ENCODE peak calls at places on chromosomes 11 and 22, in six cellular contexts. One of them, this sample, is unnamed.

GRCh38 chr22:37624876-37625275 is 14.6 kb upstream of the SH3BP1 start:
- DNase-seq in stimulated activated CD8-positive, alpha-beta memory T cell treated with anti-CD3 and anti-CD28 coated beads, Interleukin-4, amount 100 ng/mL, for 48 hours: no peak
- DNase-seq in activated CD4-positive, alpha-beta T cell treated with anti-CD3 and anti-CD28 coated beads for 48 hours: no peak
- DNase-seq in fibroblast of lung: no peak
- DNase-seq in ACHN: no peak
- DNase-seq in ureter: no peak
- DNase-seq in this sample: no peak

GRCh38 chr11:848380-848931 is 5.8 kb downstream of the TSPAN4 start:
- DNase-seq in stimulated activated CD8-positive, alpha-beta memory T cell treated with anti-CD3 and anti-CD28 coated beads, Interleukin-4, amount 100 ng/mL, for 48 hours: peak
- DNase-seq in activated CD4-positive, alpha-beta T cell treated with anti-CD3 and anti-CD28 coated beads for 48 hours: peak
- DNase-seq in fibroblast of lung: no peak
- DNase-seq in ACHN: no peak
- DNase-seq in ureter: no peak
- DNase-seq in this sample: peak

GRCh38 chr11:132424433-132424832 is 1054.0 kb downstream of the NTM start:
- DNase-seq in stimulated activated CD8-positive, alpha-beta memory T cell treated with anti-CD3 and anti-CD28 coated beads, Interleukin-4, amount 100 ng/mL, for 48 hours: no peak
- DNase-seq in activated CD4-positive, alpha-beta T cell treated with anti-CD3 and anti-CD28 coated beads for 48 hours: no peak
- DNase-seq in fibroblast of lung: no peak
- DNase-seq in ACHN: no peak
- DNase-seq in ureter: no peak
- DNase-seq in this sample: no peak

GRCh38 chr11:109037856-109038780 is 373.2 kb downstream of the DDX10 start:
- DNase-seq in stimulated activated CD8-positive, alpha-beta memory T cell treated with anti-CD3 and anti-CD28 coated beads, Interleukin-4, amount 100 ng/mL, for 48 hours: no peak
- DNase-seq in activated CD4-positive, alpha-beta T cell treated with anti-CD3 and anti-CD28 coated beads for 48 hours: no peak
- DNase-seq in fibroblast of lung: peak
- DNase-seq in ACHN: no peak
- DNase-seq in ureter: no peak
- DNase-seq in this sample: peak

GRCh38 chr22:33350961-33351360 is 292.8 kb upstream of the SYN3 start:
- DNase-seq in stimulated activated CD8-positive, alpha-beta memory T cell treated with anti-CD3 and anti-CD28 coated beads, Interleukin-4, amount 100 ng/mL, for 48 hours: no peak
- DNase-seq in activated CD4-positive, alpha-beta T cell treated with anti-CD3 and anti-CD28 coated beads for 48 hours: no peak
- DNase-seq in fibroblast of lung: no peak
- DNase-seq in ACHN: no peak
- DNase-seq in ureter: no peak
- DNase-seq in this sample: no peak

GRCh38 chr11:64878223-64878493 is 263 bp downstream of the EHD1 start:
- DNase-seq in stimulated activated CD8-positive, alpha-beta memory T cell treated with anti-CD3 and anti-CD28 coated beads, Interleukin-4, amount 100 ng/mL, for 48 hours: no peak
- DNase-seq in activated CD4-positive, alpha-beta T cell treated with anti-CD3 and anti-CD28 coated beads for 48 hours: no peak
- DNase-seq in fibroblast of lung: no peak
- DNase-seq in ACHN: no peak
- DNase-seq in ureter: peak
- DNase-seq in this sample: no peak

GRCh38 chr11:48141475-48142100 is 75.0 kb upstream of the OR4B1 start:
- DNase-seq in stimulated activated CD8-positive, alpha-beta memory T cell treated with anti-CD3 and anti-CD28 coated beads, Interleukin-4, amount 100 ng/mL, for 48 hours: no peak
- DNase-seq in activated CD4-positive, alpha-beta T cell treated with anti-CD3 and anti-CD28 coated beads for 48 hours: no peak
- DNase-seq in fibroblast of lung: peak
- DNase-seq in ACHN: no peak
- DNase-seq in ureter: no peak
- DNase-seq in this sample: peak

GRCh38 chr22:38788417-38788816 is 5.5 kb downstream of the DNAL4 start:
- DNase-seq in stimulated activated CD8-positive, alpha-beta memory T cell treated with anti-CD3 and anti-CD28 coated beads, Interleukin-4, amount 100 ng/mL, for 48 hours: no peak
- DNase-seq in activated CD4-positive, alpha-beta T cell treated with anti-CD3 and anti-CD28 coated beads for 48 hours: no peak
- DNase-seq in fibroblast of lung: peak
- DNase-seq in ACHN: peak
- DNase-seq in ureter: no peak
- DNase-seq in this sample: peak

GRCh38 chr22:19654338-19654922 is 59.9 kb upstream of the SEPTIN5 start:
- DNase-seq in stimulated activated CD8-positive, alpha-beta memory T cell treated with anti-CD3 and anti-CD28 coated beads, Interleukin-4, amount 100 ng/mL, for 48 hours: no peak
- DNase-seq in activated CD4-positive, alpha-beta T cell treated with anti-CD3 and anti-CD28 coated beads for 48 hours: no peak
- DNase-seq in fibroblast of lung: no peak
- DNase-seq in ACHN: no peak
- DNase-seq in ureter: no peak
- DNase-seq in this sample: no peak

GRCh38 chr22:19457828-19458428 is 10.4 kb upstream of the C22orf39 start:
- DNase-seq in stimulated activated CD8-positive, alpha-beta memory T cell treated with anti-CD3 and anti-CD28 coated beads, Interleukin-4, amount 100 ng/mL, for 48 hours: no peak
- DNase-seq in activated CD4-positive, alpha-beta T cell treated with anti-CD3 and anti-CD28 coated beads for 48 hours: no peak
- DNase-seq in fibroblast of lung: no peak
- DNase-seq in ACHN: no peak
- DNase-seq in ureter: no peak
- DNase-seq in this sample: no peak

GRCh38 chr11:111440416-111441205 is 61.5 kb upstream of the POU2AF1 start:
- DNase-seq in stimulated activated CD8-positive, alpha-beta memory T cell treated with anti-CD3 and anti-CD28 coated beads, Interleukin-4, amount 100 ng/mL, for 48 hours: no peak
- DNase-seq in activated CD4-positive, alpha-beta T cell treated with anti-CD3 and anti-CD28 coated beads for 48 hours: no peak
- DNase-seq in fibroblast of lung: no peak
- DNase-seq in ACHN: no peak
- DNase-seq in ureter: peak
- DNase-seq in this sample: no peak

GRCh38 chr11:100776212-100776896 is 89.3 kb downstream of the ARHGAP42 start:
- DNase-seq in stimulated activated CD8-positive, alpha-beta memory T cell treated with anti-CD3 and anti-CD28 coated beads, Interleukin-4, amount 100 ng/mL, for 48 hours: no peak
- DNase-seq in activated CD4-positive, alpha-beta T cell treated with anti-CD3 and anti-CD28 coated beads for 48 hours: no peak
- DNase-seq in fibroblast of lung: peak
- DNase-seq in ACHN: peak
- DNase-seq in ureter: no peak
- DNase-seq in this sample: peak

GRCh38 chr11:6572215-6572614 is 31.2 kb downstream of the RRP8 start:
- DNase-seq in stimulated activated CD8-positive, alpha-beta memory T cell treated with anti-CD3 and anti-CD28 coated beads, Interleukin-4, amount 100 ng/mL, for 48 hours: no peak
- DNase-seq in activated CD4-positive, alpha-beta T cell treated with anti-CD3 and anti-CD28 coated beads for 48 hours: no peak
- DNase-seq in fibroblast of lung: peak
- DNase-seq in ACHN: no peak
- DNase-seq in ureter: no peak
- DNase-seq in this sample: peak

GRCh38 chr11:25547293-25547692 is 784.6 kb upstream of the ANO3 start:
- DNase-seq in stimulated activated CD8-positive, alpha-beta memory T cell treated with anti-CD3 and anti-CD28 coated beads, Interleukin-4, amount 100 ng/mL, for 48 hours: no peak
- DNase-seq in activated CD4-positive, alpha-beta T cell treated with anti-CD3 and anti-CD28 coated beads for 48 hours: no peak
- DNase-seq in fibroblast of lung: no peak
- DNase-seq in ACHN: no peak
- DNase-seq in ureter: no peak
- DNase-seq in this sample: no peak

GRCh38 chr22:44201556-44202129 is 20.9 kb downstream of the PARVG start:
- DNase-seq in stimulated activated CD8-positive, alpha-beta memory T cell treated with anti-CD3 and anti-CD28 coated beads, Interleukin-4, amount 100 ng/mL, for 48 hours: no peak
- DNase-seq in activated CD4-positive, alpha-beta T cell treated with anti-CD3 and anti-CD28 coated beads for 48 hours: no peak
- DNase-seq in fibroblast of lung: no peak
- DNase-seq in ACHN: no peak
- DNase-seq in ureter: no peak
- DNase-seq in this sample: no peak

GRCh38 chr22:38638216-38638615 is 18.0 kb downstream of the FAM227A start:
- DNase-seq in stimulated activated CD8-positive, alpha-beta memory T cell treated with anti-CD3 and anti-CD28 coated beads, Interleukin-4, amount 100 ng/mL, for 48 hours: no peak
- DNase-seq in activated CD4-positive, alpha-beta T cell treated with anti-CD3 and anti-CD28 coated beads for 48 hours: no peak
- DNase-seq in fibroblast of lung: peak
- DNase-seq in ACHN: no peak
- DNase-seq in ureter: no peak
- DNase-seq in this sample: no peak

GRCh38 chr11:12248330-12248729 is 129.0 kb upstream of the PARVA start:
- DNase-seq in stimulated activated CD8-positive, alpha-beta memory T cell treated with anti-CD3 and anti-CD28 coated beads, Interleukin-4, amount 100 ng/mL, for 48 hours: no peak
- DNase-seq in activated CD4-positive, alpha-beta T cell treated with anti-CD3 and anti-CD28 coated beads for 48 hours: no peak
- DNase-seq in fibroblast of lung: peak
- DNase-seq in ACHN: no peak
- DNase-seq in ureter: peak
- DNase-seq in this sample: no peak

GRCh38 chr11:36009469-36009868 is 65.6 kb downstream of the LDLRAD3 start:
- DNase-seq in stimulated activated CD8-positive, alpha-beta memory T cell treated with anti-CD3 and anti-CD28 coated beads, Interleukin-4, amount 100 ng/mL, for 48 hours: no peak
- DNase-seq in activated CD4-positive, alpha-beta T cell treated with anti-CD3 and anti-CD28 coated beads for 48 hours: no peak
- DNase-seq in fibroblast of lung: peak
- DNase-seq in ACHN: peak
- DNase-seq in ureter: no peak
- DNase-seq in this sample: no peak

GRCh38 chr22:22207845-22208564 is 36.6 kb upstream of the VPREB1 start:
- DNase-seq in stimulated activated CD8-positive, alpha-beta memory T cell treated with anti-CD3 and anti-CD28 coated beads, Interleukin-4, amount 100 ng/mL, for 48 hours: peak
- DNase-seq in activated CD4-positive, alpha-beta T cell treated with anti-CD3 and anti-CD28 coated beads for 48 hours: peak
- DNase-seq in fibroblast of lung: peak
- DNase-seq in ACHN: peak
- DNase-seq in ureter: peak
- DNase-seq in this sample: peak

GRCh38 chr11:28457481-28458145 is 349.4 kb downstream of the METTL15 start:
- DNase-seq in stimulated activated CD8-positive, alpha-beta memory T cell treated with anti-CD3 and anti-CD28 coated beads, Interleukin-4, amount 100 ng/mL, for 48 hours: no peak
- DNase-seq in activated CD4-positive, alpha-beta T cell treated with anti-CD3 and anti-CD28 coated beads for 48 hours: no peak
- DNase-seq in fibroblast of lung: no peak
- DNase-seq in ACHN: no peak
- DNase-seq in ureter: no peak
- DNase-seq in this sample: no peak

GRCh38 chr11:83206221-83206620 is 12.7 kb downstream of the ANKRD42 start:
- DNase-seq in stimulated activated CD8-positive, alpha-beta memory T cell treated with anti-CD3 and anti-CD28 coated beads, Interleukin-4, amount 100 ng/mL, for 48 hours: no peak
- DNase-seq in activated CD4-positive, alpha-beta T cell treated with anti-CD3 and anti-CD28 coated beads for 48 hours: no peak
- DNase-seq in fibroblast of lung: no peak
- DNase-seq in ACHN: no peak
- DNase-seq in ureter: no peak
- DNase-seq in this sample: no peak

GRCh38 chr11:134821422-134821821 is 409.4 kb upstream of the B3GAT1 start:
- DNase-seq in stimulated activated CD8-positive, alpha-beta memory T cell treated with anti-CD3 and anti-CD28 coated beads, Interleukin-4, amount 100 ng/mL, for 48 hours: no peak
- DNase-seq in activated CD4-positive, alpha-beta T cell treated with anti-CD3 and anti-CD28 coated beads for 48 hours: no peak
- DNase-seq in fibroblast of lung: no peak
- DNase-seq in ACHN: no peak
- DNase-seq in ureter: no peak
- DNase-seq in this sample: no peak

GRCh38 chr11:94794287-94795168 is 26.4 kb downstream of the AMOTL1 start:
- DNase-seq in stimulated activated CD8-positive, alpha-beta memory T cell treated with anti-CD3 and anti-CD28 coated beads, Interleukin-4, amount 100 ng/mL, for 48 hours: no peak
- DNase-seq in activated CD4-positive, alpha-beta T cell treated with anti-CD3 and anti-CD28 coated beads for 48 hours: no peak
- DNase-seq in fibroblast of lung: peak
- DNase-seq in ACHN: peak
- DNase-seq in ureter: peak
- DNase-seq in this sample: peak

GRCh38 chr11:60915250-60915914 is 1.4 kb downstream of the TMEM109 start:
- DNase-seq in stimulated activated CD8-positive, alpha-beta memory T cell treated with anti-CD3 and anti-CD28 coated beads, Interleukin-4, amount 100 ng/mL, for 48 hours: peak
- DNase-seq in activated CD4-positive, alpha-beta T cell treated with anti-CD3 and anti-CD28 coated beads for 48 hours: peak
- DNase-seq in fibroblast of lung: peak
- DNase-seq in ACHN: peak
- DNase-seq in ureter: peak
- DNase-seq in this sample: peak